ENCODE peak calls at places on chromosomes 2 and 18, in eight cellular contexts. Y, I, V, E, U, X, N and J are unnamed samples.

GRCh38 chr2:24576617-24577016 is 85.6 kb downstream of the NCOA1 start:
- DNase-seq in N (no peak), U (no peak), V (no peak), I (no peak), E (no peak), X (no peak), Y (no peak), J (no peak)

GRCh38 chr2:164439885-164440284 is 181.4 kb downstream of the GRB14 start:
- DNase-seq in U (no peak), V (no peak), N (no peak), Y (peak; percentile 21), X (no peak), E (no peak), I (no peak), J (peak; percentile 61)

GRCh38 chr2:77054938-77055337 is 467.2 kb downstream of the LRRTM4 start:
- DNase-seq in X (no peak), E (peak; percentile 2), Y (no peak), U (no peak), V (no peak), I (no peak), N (no peak), J (no peak)

GRCh38 chr2:136021406-136021805 is 36.0 kb upstream of the DARS1 start:
- DNase-seq in V (no peak), I (no peak), N (no peak), X (no peak), U (no peak), Y (no peak), E (no peak), J (no peak)

GRCh38 chr2:19674051-19675002 is 227.5 kb downstream of the TTC32 start:
- DNase-seq in N (no peak), V (no peak), E (no peak), X (no peak), Y (no peak), U (no peak), I (no peak), J (no peak)

GRCh38 chr2:15579641-15580040 is 12.0 kb upstream of the DDX1 start:
- DNase-seq in X (no peak), Y (no peak), E (no peak), I (no peak), N (no peak), U (no peak), V (no peak), J (no peak)

GRCh38 chr2:215917953-215918620 is 95.3 kb downstream of the MREG start:
- DNase-seq in I (no peak), V (no peak), Y (no peak), E (peak; percentile 35), X (no peak), N (peak; percentile 82), U (no peak), J (peak; percentile 76)

GRCh38 chr18:57052759-57053158 is 94.1 kb upstream of the BOD1L2 start:
- DNase-seq in X (no peak), N (no peak), E (no peak), Y (no peak), I (no peak), U (no peak), V (no peak), J (no peak)

GRCh38 chr2:160241251-160242137 is 41.4 kb upstream of the ITGB6 start:
- DNase-seq in Y (peak; percentile 20), X (peak; percentile 38), I (peak; percentile 79), U (no peak), N (peak; percentile 82), V (peak; percentile 75), E (peak; percentile 77), J (no peak)

GRCh38 chr2:3476386-3477033 is 42.8 kb downstream of the ADI1 start:
- DNase-seq in E (peak; percentile 66), N (no peak), I (no peak), Y (no peak), U (no peak), V (no peak), X (no peak), J (no peak)